ENCODE peak calls at places on chromosomes 11 and 22, in eight cellular contexts. Y is SK-N-SH treated with all-trans-retinoic acid at 6 μM for 48 hours; A is activated naive CD8-positive, alpha-beta T cell treated with anti-CD3 and anti-CD28 coated beads, Interleukin-2, amount 50 U/mL, for 24 hours; Q is stimulated activated naive CD8-positive, alpha-beta T cell treated with anti-CD3 and anti-CD28 coated beads, Interleukin-15, amount 100 ng/mL, for 72 hours; N is sciatic nerve; H is A549; O is activated T-cell treated with anti-CD3 and anti-CD28 coated beads, Interleukin-2, amount 50 U/mL, for 4 hours; D is left cardiac atrium. E is an unnamed sample.

GRCh38 chr11:126731526-126731925 is 269.0 kb downstream of the KIRREL3 start:
- ATAC-seq in Y (no peak), A (no peak), Q (no peak), N (no peak), H (no peak), O (no peak), D (no peak), E (no peak)

GRCh38 chr11:61702701-61703312 is 22.6 kb downstream of the DAGLA start:
- ATAC-seq in Y (no peak), A (no peak), Q (peak; percentile 57), N (no peak), H (no peak), O (no peak), D (no peak), E (no peak)

GRCh38 chr11:114128399-114128798 is 68.9 kb downstream of the ZBTB16 start:
- ATAC-seq in Y (no peak), A (no peak), Q (no peak), N (no peak), H (no peak), O (no peak), D (no peak), E (no peak)

GRCh38 chr11:27075192-27075591 is 34.6 kb downstream of the BBOX1 start:
- ATAC-seq in Y (no peak), A (no peak), Q (no peak), N (no peak), H (no peak), O (no peak), D (no peak), E (no peak)

GRCh38 chr22:22959147-22959827 is 71.7 kb downstream of the IGLL5 start:
- ATAC-seq in Y (peak; percentile 81), A (peak; percentile 51), Q (peak; percentile 77), N (peak; percentile 88), H (peak; percentile 84), O (peak; percentile 34), D (peak; percentile 60), E (peak; percentile 77)

GRCh38 chr22:40498454-40499186 is 128.2 kb downstream of the SGSM3 start:
- ATAC-seq in Y (peak; percentile 94), A (no peak), Q (peak; percentile 53), N (no peak), H (peak; percentile 97), O (no peak), D (no peak), E (no peak)

GRCh38 chr11:117931331-117931950 is 2.2 kb upstream of the TMPRSS13 start:
- ATAC-seq in Y (no peak), A (no peak), Q (peak; percentile 36), N (no peak), H (no peak), O (no peak), D (no peak), E (no peak)

GRCh38 chr22:35900483-35901168 is 128.0 kb downstream of the RBFOX2 start:
- ATAC-seq in Y (peak; percentile 82), A (peak; percentile 71), Q (peak; percentile 71), N (peak; percentile 30), H (peak; percentile 90), O (peak; percentile 88), D (no peak), E (no peak)

GRCh38 chr11:88434333-88434976 is 96.9 kb upstream of the CTSC start:
- ATAC-seq in Y (no peak), A (peak; percentile 20), Q (peak; percentile 49), N (no peak), H (no peak), O (no peak), D (no peak), E (no peak)

GRCh38 chr11:78762105-78762504 is 187.4 kb upstream of the NARS2 start:
- ATAC-seq in Y (no peak), A (no peak), Q (no peak), N (no peak), H (no peak), O (no peak), D (no peak), E (no peak)

GRCh38 chr11:43833657-43834073 is 47.0 kb upstream of the ALKBH3 start:
- ATAC-seq in Y (no peak), A (no peak), Q (no peak), N (no peak), H (no peak), O (no peak), D (peak; percentile 48), E (no peak)

GRCh38 chr22:46995501-46996360 is 233.3 kb downstream of the TBC1D22A start:
- ATAC-seq in Y (no peak), A (no peak), Q (no peak), N (no peak), H (no peak), O (no peak), D (no peak), E (no peak)

E was measured in stimulated activated memory B cell treated with anti-CD40 and anti-IgM and Interleukin-4, amounts not matched to agents 10 μg/mL and 1 μg/mL and 100 μg/mL, for 72 hours.